ENCODE peak calls at places on chromosome 2, in four cellular contexts. One of them, this sample, is unnamed.

GRCh38 chr2:110755494-110756078 is 23.2 kb downstream of the ACOXL start:
- DNase-seq in A549: peak
- DNase-seq in spleen: no peak
- DNase-seq in NCI-H69: no peak
- DNase-seq in this sample: peak

GRCh38 chr2:38446972-38447561 is 70.0 kb upstream of the ATL2 start:
- DNase-seq in NCI-H69: no peak
- DNase-seq in A549: no peak
- DNase-seq in spleen: no peak
- DNase-seq in this sample: no peak

GRCh38 chr2:164662066-164662465 is 40.8 kb upstream of the GRB14 start:
- DNase-seq in spleen: no peak
- DNase-seq in NCI-H69: no peak
- DNase-seq in A549: no peak
- DNase-seq in this sample: peak

GRCh38 chr2:164785447-164785846 is 56.2 kb downstream of the COBLL1 start:
- DNase-seq in spleen: no peak
- DNase-seq in A549: no peak
- DNase-seq in NCI-H69: no peak
- DNase-seq in this sample: peak

GRCh38 chr2:218569661-218570500 is 1.2 kb downstream of the CNOT9 start:
- DNase-seq in spleen: no peak
- DNase-seq in NCI-H69: peak
- DNase-seq in A549: no peak
- DNase-seq in this sample: peak

GRCh38 chr2:129237966-129238725 is 741.3 kb upstream of the RAB6C start:
- DNase-seq in spleen: no peak
- DNase-seq in NCI-H69: no peak
- DNase-seq in A549: no peak
- DNase-seq in this sample: no peak

GRCh38 chr2:183162362-183162761 is 38.1 kb downstream of the NUP35 start:
- DNase-seq in A549: no peak
- DNase-seq in spleen: no peak
- DNase-seq in NCI-H69: no peak
- DNase-seq in this sample: peak

GRCh38 chr2:8296340-8296739 is 385.5 kb upstream of the ID2 start:
- DNase-seq in NCI-H69: no peak
- DNase-seq in spleen: no peak
- DNase-seq in A549: no peak
- DNase-seq in this sample: no peak

GRCh38 chr2:24489942-24490673 is 946 bp upstream of the NCOA1 start:
- DNase-seq in NCI-H69: peak
- DNase-seq in spleen: no peak
- DNase-seq in A549: peak
- DNase-seq in this sample: peak

GRCh38 chr2:226132632-226133215 is 666.9 kb downstream of the IRS1 start:
- DNase-seq in NCI-H69: no peak
- DNase-seq in spleen: no peak
- DNase-seq in A549: no peak
- DNase-seq in this sample: no peak

GRCh38 chr2:144504191-144504590 is 15.7 kb downstream of the ZEB2 start:
- DNase-seq in A549: no peak
- DNase-seq in spleen: no peak
- DNase-seq in NCI-H69: no peak
- DNase-seq in this sample: no peak

GRCh38 chr2:215332876-215333600 is 21.2 kb downstream of the ATIC start:
- DNase-seq in NCI-H69: peak
- DNase-seq in spleen: no peak
- DNase-seq in A549: no peak
- DNase-seq in this sample: no peak

GRCh38 chr2:173134703-173135102 is 59.1 kb downstream of the MAP3K20 start:
- DNase-seq in A549: no peak
- DNase-seq in spleen: no peak
- DNase-seq in NCI-H69: no peak
- DNase-seq in this sample: peak

GRCh38 chr2:43114210-43114609 is 112.2 kb downstream of the ZFP36L2 start:
- DNase-seq in spleen: no peak
- DNase-seq in A549: no peak
- DNase-seq in NCI-H69: peak
- DNase-seq in this sample: peak

GRCh38 chr2:10439185-10439879 is 8.8 kb downstream of the ODC1 start:
- DNase-seq in spleen: no peak
- DNase-seq in A549: no peak
- DNase-seq in NCI-H69: peak
- DNase-seq in this sample: peak

GRCh38 chr2:96547751-96548161 is 11.2 kb downstream of the ARID5A start:
- DNase-seq in NCI-H69: no peak
- DNase-seq in A549: no peak
- DNase-seq in spleen: peak
- DNase-seq in this sample: peak

GRCh38 chr2:8334866-8335325 is 347.0 kb upstream of the ID2 start:
- DNase-seq in A549: no peak
- DNase-seq in spleen: peak
- DNase-seq in NCI-H69: no peak
- DNase-seq in this sample: no peak

GRCh38 chr2:218898109-218898878 is 17.6 kb downstream of the WNT10A start:
- DNase-seq in spleen: peak
- DNase-seq in A549: peak
- DNase-seq in NCI-H69: peak
- DNase-seq in this sample: peak

GRCh38 chr2:52810460-52810859 is 957.1 kb upstream of the CHAC2 start:
- DNase-seq in A549: peak
- DNase-seq in NCI-H69: peak
- DNase-seq in spleen: no peak
- DNase-seq in this sample: no peak

GRCh38 chr2:235752875-235753274 is 259.0 kb downstream of the AGAP1 start:
- DNase-seq in NCI-H69: peak
- DNase-seq in A549: no peak
- DNase-seq in spleen: no peak
- DNase-seq in this sample: no peak

GRCh38 chr2:158713523-158714138 is 81.5 kb upstream of the DAPL1 start:
- DNase-seq in NCI-H69: no peak
- DNase-seq in A549: no peak
- DNase-seq in spleen: no peak
- DNase-seq in this sample: peak

GRCh38 chr2:74267068-74267467 is 68.7 kb downstream of the MTHFD2 start:
- DNase-seq in spleen: no peak
- DNase-seq in NCI-H69: peak
- DNase-seq in A549: peak
- DNase-seq in this sample: no peak

GRCh38 chr2:219428469-219428868 is 6.2 kb upstream of the SPEG start:
- DNase-seq in A549: no peak
- DNase-seq in NCI-H69: no peak
- DNase-seq in spleen: no peak
- DNase-seq in this sample: peak

GRCh38 chr2:27582129-27582694 is 630 bp upstream of the ZNF512 start:
- DNase-seq in NCI-H69: peak
- DNase-seq in spleen: peak
- DNase-seq in A549: no peak
- DNase-seq in this sample: no peak

GRCh38 chr2:1546023-1546591 is 132.8 kb downstream of the TPO start:
- DNase-seq in spleen: no peak
- DNase-seq in NCI-H69: peak
- DNase-seq in A549: peak
- DNase-seq in this sample: peak

GRCh38 chr2:26068602-26069298 is 34.9 kb downstream of the RAB10 start:
- DNase-seq in NCI-H69: peak
- DNase-seq in A549: peak
- DNase-seq in spleen: no peak
- DNase-seq in this sample: peak

GRCh38 chr2:86396304-86396785 is 44.8 kb upstream of the KDM3A start:
- DNase-seq in NCI-H69: peak
- DNase-seq in A549: peak
- DNase-seq in spleen: no peak
- DNase-seq in this sample: peak

GRCh38 chr2:203678971-203679370 is 27.5 kb upstream of the CD28 start:
- DNase-seq in A549: no peak
- DNase-seq in NCI-H69: no peak
- DNase-seq in spleen: no peak
- DNase-seq in this sample: no peak

This sample was measured in EH.